ENCODE peak calls at places on chromosomes 2 and 18, in seven cellular contexts. One of them, this sample, is unnamed.

GRCh38 chr18:37471619-37472018 is 94.0 kb downstream of the CELF4 start:
- DNase-seq in trophoblast cell: no peak
- DNase-seq in H9: no peak
- DNase-seq in IMR-90: no peak
- DNase-seq in H1: no peak
- DNase-seq in neuronal stem cell: no peak
- DNase-seq in mesenchymal stem cell: no peak
- DNase-seq in this sample: no peak

GRCh38 chr2:96665083-96665569 is 22.6 kb downstream of the FER1L5 start:
- DNase-seq in IMR-90: peak
- DNase-seq in H9: no peak
- DNase-seq in trophoblast cell: peak
- DNase-seq in H1: no peak
- DNase-seq in mesenchymal stem cell: peak
- DNase-seq in neuronal stem cell: no peak
- DNase-seq in this sample: peak

GRCh38 chr2:217929757-217930707 is 72.8 kb downstream of the TNS1 start:
- DNase-seq in H9: no peak
- DNase-seq in trophoblast cell: no peak
- DNase-seq in IMR-90: peak
- DNase-seq in mesenchymal stem cell: no peak
- DNase-seq in H1: no peak
- DNase-seq in neuronal stem cell: no peak
- DNase-seq in this sample: no peak

GRCh38 chr18:59634096-59634495 is 63.1 kb downstream of the CCBE1 start:
- DNase-seq in neuronal stem cell: no peak
- DNase-seq in trophoblast cell: no peak
- DNase-seq in IMR-90: no peak
- DNase-seq in H9: no peak
- DNase-seq in H1: no peak
- DNase-seq in mesenchymal stem cell: no peak
- DNase-seq in this sample: no peak

GRCh38 chr2:44246436-44246835 is 28.8 kb upstream of the SLC3A1 start:
- DNase-seq in H9: no peak
- DNase-seq in H1: no peak
- DNase-seq in neuronal stem cell: no peak
- DNase-seq in trophoblast cell: peak
- DNase-seq in mesenchymal stem cell: no peak
- DNase-seq in IMR-90: no peak
- DNase-seq in this sample: peak

GRCh38 chr18:10230072-10230471 is 224.4 kb upstream of the APCDD1 start:
- DNase-seq in IMR-90: peak
- DNase-seq in H1: no peak
- DNase-seq in mesenchymal stem cell: peak
- DNase-seq in H9: peak
- DNase-seq in trophoblast cell: peak
- DNase-seq in neuronal stem cell: no peak
- DNase-seq in this sample: peak

GRCh38 chr2:37683926-37684780 is 12.7 kb upstream of the CDC42EP3 start:
- DNase-seq in mesenchymal stem cell: peak
- DNase-seq in neuronal stem cell: no peak
- DNase-seq in IMR-90: peak
- DNase-seq in trophoblast cell: no peak
- DNase-seq in H1: no peak
- DNase-seq in H9: no peak
- DNase-seq in this sample: no peak

GRCh38 chr2:135657806-135658582 is 83.7 kb upstream of the UBXN4 start:
- DNase-seq in H9: no peak
- DNase-seq in mesenchymal stem cell: no peak
- DNase-seq in IMR-90: no peak
- DNase-seq in H1: no peak
- DNase-seq in trophoblast cell: no peak
- DNase-seq in neuronal stem cell: no peak
- DNase-seq in this sample: no peak

GRCh38 chr2:171254666-171255065 is 94.0 kb upstream of the TLK1 start:
- DNase-seq in trophoblast cell: no peak
- DNase-seq in IMR-90: no peak
- DNase-seq in H9: no peak
- DNase-seq in mesenchymal stem cell: no peak
- DNase-seq in neuronal stem cell: no peak
- DNase-seq in H1: no peak
- DNase-seq in this sample: no peak

GRCh38 chr2:56088411-56088810 is 95.4 kb upstream of the CCDC85A start:
- DNase-seq in H9: no peak
- DNase-seq in trophoblast cell: no peak
- DNase-seq in neuronal stem cell: no peak
- DNase-seq in IMR-90: peak
- DNase-seq in mesenchymal stem cell: peak
- DNase-seq in H1: no peak
- DNase-seq in this sample: no peak

GRCh38 chr2:80238692-80239469 is 65.7 kb downstream of the LRRTM1 start:
- DNase-seq in H1: peak
- DNase-seq in H9: peak
- DNase-seq in neuronal stem cell: peak
- DNase-seq in mesenchymal stem cell: peak
- DNase-seq in trophoblast cell: peak
- DNase-seq in IMR-90: peak
- DNase-seq in this sample: peak

GRCh38 chr2:233598952-233599351 is 18.5 kb upstream of the UGT1A8 start:
- DNase-seq in neuronal stem cell: no peak
- DNase-seq in H9: no peak
- DNase-seq in H1: no peak
- DNase-seq in IMR-90: no peak
- DNase-seq in mesenchymal stem cell: no peak
- DNase-seq in trophoblast cell: no peak
- DNase-seq in this sample: no peak

GRCh38 chr2:102708847-102709559 is 52.8 kb upstream of the TMEM182 start:
- DNase-seq in H1: no peak
- DNase-seq in neuronal stem cell: no peak
- DNase-seq in trophoblast cell: peak
- DNase-seq in H9: no peak
- DNase-seq in IMR-90: peak
- DNase-seq in mesenchymal stem cell: peak
- DNase-seq in this sample: peak

GRCh38 chr2:234834228-234834923 is 117.4 kb upstream of the SH3BP4 start:
- DNase-seq in H1: no peak
- DNase-seq in trophoblast cell: no peak
- DNase-seq in IMR-90: no peak
- DNase-seq in mesenchymal stem cell: peak
- DNase-seq in H9: no peak
- DNase-seq in neuronal stem cell: no peak
- DNase-seq in this sample: no peak

GRCh38 chr2:143852748-143853147 is 667.2 kb downstream of the ZEB2 start:
- DNase-seq in mesenchymal stem cell: no peak
- DNase-seq in IMR-90: no peak
- DNase-seq in H1: no peak
- DNase-seq in neuronal stem cell: no peak
- DNase-seq in H9: peak
- DNase-seq in trophoblast cell: no peak
- DNase-seq in this sample: peak

GRCh38 chr2:217106650-217107014 is 246.8 kb upstream of the TNP1 start:
- DNase-seq in H1: peak
- DNase-seq in trophoblast cell: peak
- DNase-seq in neuronal stem cell: no peak
- DNase-seq in H9: no peak
- DNase-seq in IMR-90: peak
- DNase-seq in mesenchymal stem cell: peak
- DNase-seq in this sample: peak

GRCh38 chr2:215434447-215435260 is 1.2 kb downstream of the FN1 start:
- DNase-seq in IMR-90: no peak
- DNase-seq in trophoblast cell: peak
- DNase-seq in H9: no peak
- DNase-seq in mesenchymal stem cell: no peak
- DNase-seq in H1: no peak
- DNase-seq in neuronal stem cell: no peak
- DNase-seq in this sample: peak

GRCh38 chr2:35220471-35220870 is 1135.1 kb upstream of the CRIM1 start:
- DNase-seq in H9: no peak
- DNase-seq in neuronal stem cell: no peak
- DNase-seq in trophoblast cell: peak
- DNase-seq in IMR-90: no peak
- DNase-seq in H1: no peak
- DNase-seq in mesenchymal stem cell: no peak
- DNase-seq in this sample: peak

GRCh38 chr2:221969087-221969829 is 329.5 kb downstream of the PAX3 start:
- DNase-seq in IMR-90: peak
- DNase-seq in trophoblast cell: peak
- DNase-seq in neuronal stem cell: peak
- DNase-seq in H9: no peak
- DNase-seq in H1: no peak
- DNase-seq in mesenchymal stem cell: peak
- DNase-seq in this sample: peak

GRCh38 chr18:23135679-23136325 is 517 bp downstream of the CABLES1 start:
- DNase-seq in mesenchymal stem cell: peak
- DNase-seq in neuronal stem cell: peak
- DNase-seq in H9: no peak
- DNase-seq in H1: no peak
- DNase-seq in trophoblast cell: peak
- DNase-seq in IMR-90: no peak
- DNase-seq in this sample: peak

GRCh38 chr2:174699993-174700766 is 64.1 kb downstream of the CHRNA1 start:
- DNase-seq in trophoblast cell: peak
- DNase-seq in mesenchymal stem cell: peak
- DNase-seq in H9: no peak
- DNase-seq in IMR-90: peak
- DNase-seq in H1: no peak
- DNase-seq in neuronal stem cell: peak
- DNase-seq in this sample: peak

GRCh38 chr2:196918927-196919326 is 7.6 kb downstream of the PGAP1 start:
- DNase-seq in neuronal stem cell: no peak
- DNase-seq in H1: no peak
- DNase-seq in H9: no peak
- DNase-seq in mesenchymal stem cell: no peak
- DNase-seq in trophoblast cell: no peak
- DNase-seq in IMR-90: no peak
- DNase-seq in this sample: no peak
- H2AK5ac ChIP-seq in neuronal stem cell: no peak
- H2AK5ac ChIP-seq in H1: no peak
- H2AK5ac ChIP-seq in H9: no peak
- H2AK5ac ChIP-seq in mesenchymal stem cell: no peak
- H2AK5ac ChIP-seq in trophoblast cell: no peak
- H2AK5ac ChIP-seq in IMR-90: no peak
- H2AK5ac ChIP-seq in this sample: no peak

GRCh38 chr2:145909175-145909574 is 1389.3 kb upstream of the ZEB2 start:
- DNase-seq in trophoblast cell: no peak
- DNase-seq in mesenchymal stem cell: no peak
- DNase-seq in H9: no peak
- DNase-seq in H1: no peak
- DNase-seq in neuronal stem cell: no peak
- DNase-seq in IMR-90: no peak
- DNase-seq in this sample: no peak
- H3K4ac ChIP-seq in trophoblast cell: no peak
- H3K4ac ChIP-seq in mesenchymal stem cell: no peak
- H3K4ac ChIP-seq in H9: no peak
- H3K4ac ChIP-seq in H1: no peak
- H3K4ac ChIP-seq in neuronal stem cell: no peak
- H3K4ac ChIP-seq in IMR-90: no peak
- H3K4ac ChIP-seq in this sample: no peak

DNA sequence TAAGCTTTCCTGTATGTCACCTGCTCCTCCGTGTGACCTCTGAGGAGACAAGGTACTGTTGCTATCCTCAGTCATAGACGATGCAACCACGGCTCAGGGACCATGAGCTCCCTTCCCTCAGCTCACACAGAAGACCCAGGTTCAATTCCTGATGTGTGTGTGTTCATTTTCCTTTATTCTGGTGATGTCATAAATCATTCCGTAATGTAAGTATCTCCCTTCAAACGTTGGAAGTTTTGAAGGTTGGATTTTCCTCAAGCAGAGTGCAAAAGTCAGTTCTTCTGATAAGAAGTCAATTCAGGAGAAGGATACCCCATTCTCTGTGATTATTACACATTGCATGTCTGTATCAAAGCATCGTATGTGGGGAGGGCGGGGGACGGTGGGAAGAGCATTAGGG is 118.9 kb upstream of the FAM136A start:
- DNase-seq in neuronal stem cell: no peak
- DNase-seq in mesenchymal stem cell: no peak
- DNase-seq in IMR-90: no peak
- DNase-seq in H9: no peak
- DNase-seq in trophoblast cell: no peak
- DNase-seq in H1: no peak
- DNase-seq in this sample: no peak
- H2BK120ac ChIP-seq in neuronal stem cell: no peak
- H2BK120ac ChIP-seq in mesenchymal stem cell: no peak
- H2BK120ac ChIP-seq in IMR-90: no peak
- H2BK120ac ChIP-seq in H9: no peak
- H2BK120ac ChIP-seq in trophoblast cell: no peak
- H2BK120ac ChIP-seq in H1: no peak
- H2BK120ac ChIP-seq in this sample: no peak

GRCh38 chr18:5288517-5288935 is 7.0 kb downstream of the ZBTB14 start:
- DNase-seq in H1: no peak
- DNase-seq in IMR-90: no peak
- DNase-seq in trophoblast cell: no peak
- DNase-seq in neuronal stem cell: no peak
- DNase-seq in mesenchymal stem cell: no peak
- DNase-seq in H9: no peak
- DNase-seq in this sample: no peak
- H2AK5ac ChIP-seq in H1: no peak
- H2AK5ac ChIP-seq in IMR-90: no peak
- H2AK5ac ChIP-seq in trophoblast cell: no peak
- H2AK5ac ChIP-seq in neuronal stem cell: no peak
- H2AK5ac ChIP-seq in mesenchymal stem cell: no peak
- H2AK5ac ChIP-seq in H9: no peak
- H2AK5ac ChIP-seq in this sample: no peak

GRCh38 chr2:191724015-191724414 is 46.1 kb downstream of the NABP1 start:
- DNase-seq in trophoblast cell: no peak
- DNase-seq in H1: no peak
- DNase-seq in IMR-90: no peak
- DNase-seq in neuronal stem cell: no peak
- DNase-seq in mesenchymal stem cell: no peak
- DNase-seq in H9: no peak
- DNase-seq in this sample: no peak

GRCh38 chr2:191714925-191715324 is 37.0 kb downstream of the NABP1 start:
- DNase-seq in H1: no peak
- DNase-seq in trophoblast cell: no peak
- DNase-seq in H9: no peak
- DNase-seq in mesenchymal stem cell: no peak
- DNase-seq in neuronal stem cell: no peak
- DNase-seq in IMR-90: no peak
- DNase-seq in this sample: no peak

GRCh38 chr2:191719938-191720337 is 42.0 kb downstream of the NABP1 start:
- DNase-seq in neuronal stem cell: no peak
- DNase-seq in H1: no peak
- DNase-seq in IMR-90: no peak
- DNase-seq in trophoblast cell: no peak
- DNase-seq in mesenchymal stem cell: no peak
- DNase-seq in H9: no peak
- DNase-seq in this sample: no peak

GRCh38 chr2:191721331-191721730 is 43.4 kb downstream of the NABP1 start:
- DNase-seq in trophoblast cell: no peak
- DNase-seq in H9: peak
- DNase-seq in H1: no peak
- DNase-seq in mesenchymal stem cell: no peak
- DNase-seq in IMR-90: no peak
- DNase-seq in neuronal stem cell: no peak
- DNase-seq in this sample: peak

GRCh38 chr2:191719261-191719660 is 41.3 kb downstream of the NABP1 start:
- DNase-seq in IMR-90: no peak
- DNase-seq in neuronal stem cell: no peak
- DNase-seq in H9: no peak
- DNase-seq in mesenchymal stem cell: no peak
- DNase-seq in trophoblast cell: no peak
- DNase-seq in H1: no peak
- DNase-seq in this sample: no peak
- H3K4ac ChIP-seq in IMR-90: no peak
- H3K4ac ChIP-seq in neuronal stem cell: no peak
- H3K4ac ChIP-seq in H9: no peak
- H3K4ac ChIP-seq in mesenchymal stem cell: no peak
- H3K4ac ChIP-seq in trophoblast cell: no peak
- H3K4ac ChIP-seq in H1: no peak
- H3K4ac ChIP-seq in this sample: no peak

This sample was measured in mesendoderm.